ENCODE peak calls at places on chromosome 12, in nine cellular contexts. U is stomach, N is Peyer's patch, P is A549, Z is right lobe of liver, H is IMR-90, X is GM12878, O is heart left ventricle, I is endothelial cell of umbilical vein. Y is an unnamed sample.

GRCh38 chr12:111173391-111174282 is 195.3 kb downstream of the PHETA1 start:
- DNase-seq in U (no peak), N (no peak), P (no peak), Z (no peak), H (no peak), X (no peak), O (no peak), I (no peak), Y (no peak)

GRCh38 chr12:104698871-104699270 is 242.1 kb downstream of the CHST11 start:
- DNase-seq in U (no peak), N (no peak), P (no peak), Z (no peak), H (peak; percentile 32), X (no peak), O (no peak), I (no peak), Y (no peak)

GRCh38 chr12:64219135-64219534 is 3.0 kb downstream of the KICS2 start:
- DNase-seq in U (no peak), N (no peak), P (no peak), Z (no peak), H (no peak), X (no peak), O (no peak), I (peak; percentile 6), Y (peak; percentile 27)

GRCh38 chr12:46933947-46934346 is 108.2 kb upstream of the SLC38A4 start:
- DNase-seq in U (no peak), N (no peak), P (peak; percentile 22), Z (no peak), H (peak; percentile 77), X (no peak), O (no peak), I (peak; percentile 71), Y (peak; percentile 39)

GRCh38 chr12:114611145-114612018 is 72.6 kb downstream of the TBX3 start:
- DNase-seq in U (no peak), N (peak; percentile 68), P (peak; percentile 31), Z (peak; percentile 73), H (no peak), X (no peak), O (no peak), I (no peak), Y (no peak)

GRCh38 chr12:32437095-32437515 is 37.7 kb downstream of the FGD4 start:
- DNase-seq in U (no peak), N (no peak), P (peak; percentile 81), Z (no peak), H (peak; percentile 92), X (no peak), O (no peak), I (peak; percentile 81), Y (no peak)

GRCh38 chr12:128116537-128116936 is 150.4 kb upstream of the TMEM132C start:
- DNase-seq in U (no peak), N (no peak), P (no peak), Z (no peak), H (no peak), X (no peak), O (no peak), I (no peak), Y (no peak)

GRCh38 chr12:4256043-4256826 is 17.3 kb upstream of the CCND2 start:
- DNase-seq in U (no peak), N (no peak), P (no peak), Z (no peak), H (no peak), X (no peak), O (no peak), I (no peak), Y (no peak)

GRCh38 chr12:108825205-108825950 is 32.0 kb downstream of the SSH1 start:
- DNase-seq in U (no peak), N (no peak), P (no peak), Z (no peak), H (peak; percentile 76), X (peak; percentile 63), O (no peak), I (no peak), Y (no peak)

GRCh38 chr12:11837318-11837934 is 188.0 kb downstream of the ETV6 start:
- DNase-seq in U (no peak), N (no peak), P (no peak), Z (no peak), H (no peak), X (no peak), O (no peak), I (no peak), Y (no peak)

GRCh38 chr12:11836964-11837286 is 187.5 kb downstream of the ETV6 start:
- DNase-seq in U (no peak), N (no peak), P (no peak), Z (no peak), H (no peak), X (no peak), O (no peak), I (no peak), Y (peak; percentile 7)

GRCh38 chr12:11834925-11835324 is 185.5 kb downstream of the ETV6 start:
- DNase-seq in U (no peak), N (no peak), P (no peak), Z (no peak), H (no peak), X (no peak), O (no peak), I (no peak), Y (no peak)

GRCh38 chr12:11838403-11838802 is 188.9 kb downstream of the ETV6 start:
- DNase-seq in U (no peak), N (no peak), P (no peak), Z (no peak), H (no peak), X (no peak), O (no peak), I (no peak), Y (no peak)

DNA sequence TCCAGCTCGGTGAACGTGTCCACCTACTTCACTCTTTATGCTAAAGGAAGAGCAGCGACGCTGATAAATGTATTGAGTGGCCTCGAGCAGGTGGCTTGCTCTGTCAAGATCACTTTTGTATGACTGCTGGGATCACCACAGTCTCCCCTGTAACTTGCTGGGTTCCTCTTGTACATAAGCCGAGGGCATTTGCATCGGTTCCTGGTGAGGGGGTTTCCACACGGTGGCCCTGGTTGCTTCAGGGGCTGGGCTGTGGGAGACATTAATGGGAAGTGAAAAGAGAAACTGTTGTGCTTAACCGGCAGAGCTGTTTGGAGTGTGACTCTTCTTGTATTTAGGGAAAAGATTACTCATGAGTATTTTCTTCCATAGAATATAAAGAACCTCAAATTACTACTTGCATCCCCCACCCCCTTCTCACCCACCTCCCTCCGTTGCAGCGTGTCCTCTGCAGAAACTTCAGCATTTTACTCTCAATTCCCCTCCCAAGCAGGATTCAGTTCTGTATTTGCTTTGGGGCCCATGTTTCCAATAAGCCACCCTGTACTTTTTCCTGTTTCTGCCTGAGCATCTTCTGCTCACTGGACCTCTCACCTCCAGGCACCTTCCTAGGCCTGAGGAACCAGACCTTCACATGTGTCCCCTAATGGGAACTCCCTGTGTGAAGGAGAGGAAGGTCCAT is 186.9 kb downstream of the ETV6 start:
- DNase-seq in U (peak; percentile 50), N (peak; percentile 88), P (no peak), Z (no peak), H (no peak), X (peak; percentile 99), O (no peak), I (no peak), Y (no peak)
- TF ChIP-seq POLR2A in U (no peak), N (no peak), P (no peak), Z (no peak), H (no peak), X (peak; percentile 68), O (no peak), I (no peak), Y (no peak)

GRCh38 chr12:69739287-69740191 is 879 bp downstream of the RAB3IP start:
- DNase-seq in U (peak; percentile 73), N (peak; percentile 81), P (peak; percentile 28), Z (peak; percentile 81), H (peak; percentile 13), X (peak; percentile 28), O (peak; percentile 72), I (peak; percentile 55), Y (peak; percentile 68)
- TF ChIP-seq POLR2A in U (peak; percentile 18), N (peak; percentile 49), P (no peak), Z (peak; percentile 49), H (no peak), X (peak; percentile 60), O (no peak), I (no peak), Y (no peak)

DNA sequence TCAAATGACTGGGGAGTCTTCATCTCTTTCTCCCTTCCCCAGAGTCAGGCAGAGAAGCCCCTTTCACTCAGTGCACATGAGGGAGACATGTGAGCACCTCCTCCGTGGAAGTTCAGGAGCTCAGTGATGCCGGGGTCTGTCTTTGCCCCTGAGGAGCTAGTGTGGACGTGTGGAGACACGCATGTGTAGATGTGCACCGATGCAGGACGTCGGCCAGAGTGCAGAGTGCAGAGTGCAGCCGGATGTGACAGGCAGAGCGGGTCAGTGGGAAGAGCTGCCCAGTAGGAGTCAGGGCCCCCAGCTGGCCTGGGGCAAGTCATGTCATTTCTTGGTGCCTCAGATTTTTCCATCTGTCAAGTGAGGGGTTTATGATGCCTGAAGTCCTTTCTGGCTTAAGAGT is 20.7 kb downstream of the TSPAN9 start:
- DNase-seq in U (no peak), N (no peak), P (no peak), Z (peak; percentile 90), H (no peak), X (no peak), O (no peak), I (no peak), Y (no peak)
- TF ChIP-seq POLR2A in U (no peak), N (no peak), P (no peak), Z (peak; percentile 52), H (no peak), X (no peak), O (no peak), I (no peak), Y (no peak)

DNA sequence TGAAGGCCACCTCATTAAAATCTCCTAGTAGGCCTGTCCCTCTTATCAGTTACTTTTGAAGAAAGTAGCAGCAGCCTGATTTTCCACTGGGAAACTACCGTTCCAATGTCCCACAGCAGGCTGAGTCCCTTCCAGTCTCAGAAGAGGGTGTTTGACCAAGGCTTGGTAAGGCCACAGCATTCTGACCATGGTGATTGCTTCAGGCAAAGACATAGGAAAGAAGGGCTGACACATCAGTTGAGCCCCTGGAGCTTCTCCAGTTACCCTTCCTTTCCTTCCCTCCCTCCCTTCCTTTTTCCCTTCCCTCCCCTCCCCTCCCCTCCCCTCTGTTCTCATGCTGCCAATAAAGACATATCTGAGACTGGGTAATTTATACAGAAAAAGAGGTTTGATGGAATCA is 234.3 kb upstream of the NOS1 start:
- DNase-seq in U (no peak), N (no peak), P (no peak), Z (no peak), H (no peak), X (no peak), O (no peak), I (no peak), Y (no peak)
- TF ChIP-seq POLR2A in U (no peak), N (no peak), P (no peak), Z (no peak), H (no peak), X (no peak), O (no peak), I (no peak), Y (no peak)

GRCh38 chr12:9064815-9065606 is 50.7 kb downstream of the A2M start:
- DNase-seq in U (peak; percentile 93), N (peak; percentile 90), P (peak; percentile 60), Z (peak; percentile 95), H (no peak), X (no peak), O (peak; percentile 87), I (peak; percentile 52), Y (no peak)
- TF ChIP-seq POLR2A in U (peak; percentile 14), N (peak; percentile 87), P (peak; percentile 67), Z (peak; percentile 86), H (no peak), X (no peak), O (no peak), I (peak; percentile 66), Y (no peak)

GRCh38 chr12:93442411-93443340 is 929 bp upstream of the UBE2N start:
- DNase-seq in U (no peak), N (no peak), P (no peak), Z (no peak), H (peak; percentile 34), X (no peak), O (no peak), I (no peak), Y (peak; percentile 45)
- TF ChIP-seq POLR2A in U (no peak), N (no peak), P (no peak), Z (no peak), H (no peak), X (no peak), O (no peak), I (no peak), Y (no peak)

Y was measured in erythroblast.